ENCODE peak calls at places on chromosomes 16 and 17, in five cellular contexts. One of them, this sample, is unnamed.

GRCh38 chr17:78133971-78134898 is 3.7 kb downstream of the TMC8 start:
- DNase-seq in AG04450: no peak
- DNase-seq in heart right ventricle: no peak
- DNase-seq in DND-41: peak; percentile 45
- DNase-seq in fibroblast of pulmonary artery: peak; percentile 36
- DNase-seq in this sample: peak; percentile 90

GRCh38 chr16:66266436-66267286 is 99.8 kb upstream of the CDH5 start:
- DNase-seq in DND-41: no peak
- DNase-seq in heart right ventricle: peak; percentile 68
- DNase-seq in fibroblast of pulmonary artery: peak; percentile 76
- DNase-seq in AG04450: peak; percentile 92
- DNase-seq in this sample: no peak

GRCh38 chr16:84138824-84139627 is 6.0 kb downstream of the HSDL1 start:
- DNase-seq in AG04450: no peak
- DNase-seq in heart right ventricle: peak; percentile 24
- DNase-seq in fibroblast of pulmonary artery: peak; percentile 24
- DNase-seq in DND-41: peak; percentile 57
- DNase-seq in this sample: peak; percentile 89

GRCh38 chr16:83806036-83806435 is 1.7 kb upstream of the HSBP1 start:
- DNase-seq in AG04450: no peak
- DNase-seq in fibroblast of pulmonary artery: no peak
- DNase-seq in heart right ventricle: no peak
- DNase-seq in DND-41: no peak
- DNase-seq in this sample: peak; percentile 24

GRCh38 chr17:63039899-63040602 is 74.0 kb downstream of the TANC2 start:
- DNase-seq in DND-41: no peak
- DNase-seq in fibroblast of pulmonary artery: peak; percentile 46
- DNase-seq in AG04450: no peak
- DNase-seq in heart right ventricle: no peak
- DNase-seq in this sample: peak; percentile 31

GRCh38 chr16:47660540-47660939 is 199.4 kb downstream of the PHKB start:
- DNase-seq in heart right ventricle: no peak
- DNase-seq in AG04450: no peak
- DNase-seq in DND-41: no peak
- DNase-seq in fibroblast of pulmonary artery: no peak
- DNase-seq in this sample: no peak

GRCh38 chr17:44916781-44917241 is 1.5 kb upstream of the GFAP start:
- DNase-seq in fibroblast of pulmonary artery: peak; percentile 50
- DNase-seq in heart right ventricle: peak; percentile 70
- DNase-seq in AG04450: no peak
- DNase-seq in DND-41: no peak
- DNase-seq in this sample: no peak

GRCh38 chr16:73071131-73071940 is 23.4 kb upstream of the ZFHX3 start:
- DNase-seq in AG04450: no peak
- DNase-seq in DND-41: no peak
- DNase-seq in fibroblast of pulmonary artery: peak; percentile 57
- DNase-seq in heart right ventricle: no peak
- DNase-seq in this sample: no peak

GRCh38 chr17:71969500-71969899 is 151.3 kb upstream of the SOX9 start:
- DNase-seq in heart right ventricle: no peak
- DNase-seq in DND-41: no peak
- DNase-seq in AG04450: no peak
- DNase-seq in fibroblast of pulmonary artery: no peak
- DNase-seq in this sample: no peak

GRCh38 chr17:2337152-2337810 is at the start of gene SGSM2:
- DNase-seq in fibroblast of pulmonary artery: peak; percentile 45
- DNase-seq in DND-41: peak; percentile 89
- DNase-seq in AG04450: no peak
- DNase-seq in heart right ventricle: peak; percentile 71
- DNase-seq in this sample: peak; percentile 75

GRCh38 chr17:56638536-56639177 is 45.2 kb downstream of the NOG start:
- DNase-seq in fibroblast of pulmonary artery: no peak
- DNase-seq in heart right ventricle: no peak
- DNase-seq in DND-41: no peak
- DNase-seq in AG04450: no peak
- DNase-seq in this sample: no peak

GRCh38 chr16:88643546-88643932 is 5.2 kb downstream of the IL17C start:
- DNase-seq in DND-41: no peak
- DNase-seq in AG04450: no peak
- DNase-seq in fibroblast of pulmonary artery: no peak
- DNase-seq in heart right ventricle: no peak
- DNase-seq in this sample: no peak

GRCh38 chr16:86042996-86043725 is 144.2 kb downstream of the IRF8 start:
- DNase-seq in DND-41: no peak
- DNase-seq in AG04450: no peak
- DNase-seq in fibroblast of pulmonary artery: no peak
- DNase-seq in heart right ventricle: no peak
- DNase-seq in this sample: no peak

GRCh38 chr17:7774037-7774659 is 56.6 kb downstream of the DNAH2 start:
- DNase-seq in DND-41: no peak
- DNase-seq in heart right ventricle: no peak
- DNase-seq in fibroblast of pulmonary artery: peak; percentile 75
- DNase-seq in AG04450: no peak
- DNase-seq in this sample: no peak

GRCh38 chr17:40419559-40420331 is 2.0 kb upstream of the TOP2A start:
- DNase-seq in DND-41: no peak
- DNase-seq in fibroblast of pulmonary artery: no peak
- DNase-seq in heart right ventricle: no peak
- DNase-seq in AG04450: no peak
- DNase-seq in this sample: no peak

GRCh38 chr16:78133919-78134318 is 34.5 kb downstream of the WWOX start:
- DNase-seq in heart right ventricle: no peak
- DNase-seq in DND-41: no peak
- DNase-seq in fibroblast of pulmonary artery: no peak
- DNase-seq in AG04450: no peak
- DNase-seq in this sample: no peak

GRCh38 chr16:27489421-27489820 is 60.3 kb downstream of the GTF3C1 start:
- DNase-seq in fibroblast of pulmonary artery: no peak
- DNase-seq in AG04450: no peak
- DNase-seq in DND-41: no peak
- DNase-seq in heart right ventricle: no peak
- DNase-seq in this sample: no peak

GRCh38 chr16:85729452-85729851 is 21.4 kb downstream of the C16orf74 start:
- DNase-seq in DND-41: no peak
- DNase-seq in fibroblast of pulmonary artery: no peak
- DNase-seq in heart right ventricle: no peak
- DNase-seq in AG04450: no peak
- DNase-seq in this sample: no peak

GRCh38 chr17:50638851-50639767 is 4.4 kb downstream of the ABCC3 start:
- DNase-seq in AG04450: peak; percentile 89
- DNase-seq in fibroblast of pulmonary artery: peak; percentile 98
- DNase-seq in DND-41: no peak
- DNase-seq in heart right ventricle: peak; percentile 90
- DNase-seq in this sample: no peak

GRCh38 chr16:81574168-81574567 is 129.6 kb downstream of the CMIP start:
- DNase-seq in AG04450: no peak
- DNase-seq in fibroblast of pulmonary artery: no peak
- DNase-seq in heart right ventricle: no peak
- DNase-seq in DND-41: no peak
- DNase-seq in this sample: no peak

GRCh38 chr16:29904947-29905346 is 4.7 kb downstream of the ASPHD1 start:
- DNase-seq in fibroblast of pulmonary artery: no peak
- DNase-seq in AG04450: no peak
- DNase-seq in DND-41: no peak
- DNase-seq in heart right ventricle: no peak
- DNase-seq in this sample: no peak

GRCh38 chr16:81595676-81596292 is 151.2 kb downstream of the CMIP start:
- DNase-seq in DND-41: no peak
- DNase-seq in fibroblast of pulmonary artery: peak; percentile 37
- DNase-seq in AG04450: no peak
- DNase-seq in heart right ventricle: no peak
- DNase-seq in this sample: no peak

GRCh38 chr17:58161566-58161965 is 5.2 kb upstream of the OR4D2 start:
- DNase-seq in fibroblast of pulmonary artery: no peak
- DNase-seq in DND-41: no peak
- DNase-seq in AG04450: no peak
- DNase-seq in heart right ventricle: no peak
- DNase-seq in this sample: no peak

GRCh38 chr16:53881371-53881770 is 177.4 kb downstream of the FTO start:
- DNase-seq in fibroblast of pulmonary artery: peak; percentile 56
- DNase-seq in DND-41: no peak
- DNase-seq in heart right ventricle: no peak
- DNase-seq in AG04450: peak; percentile 27
- DNase-seq in this sample: no peak

GRCh38 chr16:85678016-85678415 is 10.7 kb downstream of the GINS2 start:
- DNase-seq in fibroblast of pulmonary artery: no peak
- DNase-seq in heart right ventricle: no peak
- DNase-seq in DND-41: no peak
- DNase-seq in AG04450: no peak
- DNase-seq in this sample: no peak

GRCh38 chr16:68062910-68063393 is 22.2 kb upstream of the NFATC3 start:
- DNase-seq in DND-41: peak; percentile 50
- DNase-seq in heart right ventricle: no peak
- DNase-seq in AG04450: no peak
- DNase-seq in fibroblast of pulmonary artery: no peak
- DNase-seq in this sample: no peak

GRCh38 chr16:55482056-55482455 is 3.1 kb downstream of the MMP2 start:
- DNase-seq in DND-41: no peak
- DNase-seq in AG04450: no peak
- DNase-seq in heart right ventricle: no peak
- DNase-seq in fibroblast of pulmonary artery: no peak
- DNase-seq in this sample: no peak
- H3K4me3 ChIP-seq in DND-41: no peak overlapping the region
- H3K4me3 ChIP-seq in AG04450: peak overlapping the region; percentile 94
- H3K4me3 ChIP-seq in heart right ventricle: no peak overlapping the region
- H3K4me3 ChIP-seq in fibroblast of pulmonary artery: no peak overlapping the region
- H3K4me3 ChIP-seq in this sample: no peak overlapping the region

GRCh38 chr17:16463341-16464000 is 28.5 kb downstream of the LRRC75A start:
- DNase-seq in heart right ventricle: peak; percentile 62
- DNase-seq in fibroblast of pulmonary artery: peak; percentile 45
- DNase-seq in AG04450: peak; percentile 50
- DNase-seq in DND-41: no peak
- DNase-seq in this sample: no peak
- TF ChIP-seq CTCF in heart right ventricle: peak; percentile 35
- TF ChIP-seq CTCF in fibroblast of pulmonary artery: peak; percentile 17
- TF ChIP-seq CTCF in AG04450: peak; percentile 47
- TF ChIP-seq CTCF in DND-41: no peak
- TF ChIP-seq CTCF in this sample: no peak

GRCh38 chr16:71412270-71413160 is 29.3 kb downstream of the TLE7 start:
- DNase-seq in fibroblast of pulmonary artery: peak; percentile 75
- DNase-seq in DND-41: peak; percentile 67
- DNase-seq in heart right ventricle: peak; percentile 74
- DNase-seq in AG04450: peak; percentile 34
- DNase-seq in this sample: peak; percentile 73
- H3K4me3 ChIP-seq in fibroblast of pulmonary artery: no peak overlapping the region
- H3K4me3 ChIP-seq in DND-41: no peak overlapping the region
- H3K4me3 ChIP-seq in heart right ventricle: no peak overlapping the region
- H3K4me3 ChIP-seq in AG04450: no peak overlapping the region
- H3K4me3 ChIP-seq in this sample: no peak overlapping the region

DNA sequence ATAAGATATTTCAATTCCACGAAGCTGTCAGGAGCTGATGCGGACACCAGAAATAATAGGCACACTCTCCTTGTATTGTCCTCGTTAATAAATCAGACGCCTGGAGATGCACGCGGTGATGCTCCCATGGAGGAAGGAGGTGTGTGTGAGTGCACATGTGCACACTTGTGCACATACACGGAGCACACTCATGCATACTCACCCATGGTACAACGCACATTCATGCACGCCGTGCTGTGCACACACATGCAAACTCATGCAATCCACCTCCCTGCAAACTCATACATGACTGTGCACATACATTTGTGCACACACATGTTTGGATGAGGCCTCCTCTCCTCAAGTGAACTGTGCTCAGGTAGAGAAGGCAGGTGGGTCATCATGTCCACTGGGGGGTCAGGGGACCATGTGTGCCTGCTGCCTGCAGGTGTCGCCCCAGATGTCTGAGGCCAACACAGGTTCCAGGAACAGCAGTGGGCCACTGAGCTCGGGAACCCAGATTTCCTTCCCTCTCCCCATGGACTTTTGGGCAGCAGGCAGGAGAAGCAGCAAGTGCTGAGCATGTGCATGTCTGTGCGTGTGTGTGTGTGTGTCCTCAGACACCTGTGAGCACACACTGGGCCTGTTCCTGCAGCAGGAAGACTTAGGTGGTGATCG is 165.3 kb downstream of the SDK2 start:
- DNase-seq in fibroblast of pulmonary artery: no peak
- DNase-seq in heart right ventricle: no peak
- DNase-seq in AG04450: no peak
- DNase-seq in DND-41: no peak
- DNase-seq in this sample: no peak
- TF ChIP-seq CTCF in fibroblast of pulmonary artery: no peak
- TF ChIP-seq CTCF in heart right ventricle: no peak
- TF ChIP-seq CTCF in AG04450: no peak
- TF ChIP-seq CTCF in DND-41: no peak
- TF ChIP-seq CTCF in this sample: peak; percentile 17

GRCh38 chr16:10181196-10182162 is 749 bp downstream of the GRIN2A start:
- DNase-seq in AG04450: no peak
- DNase-seq in DND-41: no peak
- DNase-seq in heart right ventricle: peak; percentile 45
- DNase-seq in fibroblast of pulmonary artery: peak; percentile 54
- DNase-seq in this sample: peak; percentile 71
- H3K4me3 ChIP-seq in AG04450: no peak overlapping the region
- H3K4me3 ChIP-seq in DND-41: no peak overlapping the region
- H3K4me3 ChIP-seq in heart right ventricle: peak overlapping the region; percentile 42
- H3K4me3 ChIP-seq in fibroblast of pulmonary artery: no peak overlapping the region
- H3K4me3 ChIP-seq in this sample: no peak overlapping the region

GRCh38 chr17:64289652-64290051 is 26.6 kb upstream of the TEX2 start:
- DNase-seq in heart right ventricle: no peak
- DNase-seq in fibroblast of pulmonary artery: no peak
- DNase-seq in DND-41: no peak
- DNase-seq in AG04450: no peak
- DNase-seq in this sample: no peak
- TF ChIP-seq CTCF in heart right ventricle: no peak
- TF ChIP-seq CTCF in fibroblast of pulmonary artery: no peak
- TF ChIP-seq CTCF in DND-41: no peak
- TF ChIP-seq CTCF in AG04450: no peak
- TF ChIP-seq CTCF in this sample: no peak